ENCODE peak calls at places on chromosomes 12 and 14, in seven cellular contexts. One of them, this sample, is unnamed.

GRCh38 chr12:84730561-84731162 is 181.9 kb downstream of the SLC6A15 start:
- DNase-seq in GM23338: peak; percentile 52
- DNase-seq in heart left ventricle: no peak
- DNase-seq in neural progenitor cell: peak; percentile 41
- DNase-seq in AG09309: no peak
- DNase-seq in fibroblast of lung: no peak
- DNase-seq in epithelial cell of proximal tubule: no peak
- DNase-seq in this sample: peak; percentile 56

GRCh38 chr12:24201258-24201970 is 251.9 kb upstream of the SOX5 start:
- DNase-seq in GM23338: no peak
- DNase-seq in heart left ventricle: no peak
- DNase-seq in neural progenitor cell: no peak
- DNase-seq in AG09309: no peak
- DNase-seq in fibroblast of lung: peak; percentile 22
- DNase-seq in epithelial cell of proximal tubule: peak; percentile 43
- DNase-seq in this sample: no peak

GRCh38 chr14:44316647-44317432 is 190.2 kb downstream of the FSCB start:
- DNase-seq in GM23338: no peak
- DNase-seq in heart left ventricle: no peak
- DNase-seq in neural progenitor cell: no peak
- DNase-seq in AG09309: peak; percentile 78
- DNase-seq in fibroblast of lung: peak; percentile 98
- DNase-seq in epithelial cell of proximal tubule: peak; percentile 77
- DNase-seq in this sample: no peak

GRCh38 chr12:25155031-25155576 is 39.9 kb downstream of the DNAI7 start:
- DNase-seq in GM23338: peak; percentile 58
- DNase-seq in heart left ventricle: no peak
- DNase-seq in neural progenitor cell: peak; percentile 30
- DNase-seq in AG09309: no peak
- DNase-seq in fibroblast of lung: peak; percentile 33
- DNase-seq in epithelial cell of proximal tubule: no peak
- DNase-seq in this sample: no peak

GRCh38 chr14:85852900-85853299 is 323.0 kb downstream of the FLRT2 start:
- DNase-seq in GM23338: no peak
- DNase-seq in heart left ventricle: no peak
- DNase-seq in neural progenitor cell: no peak
- DNase-seq in AG09309: no peak
- DNase-seq in fibroblast of lung: no peak
- DNase-seq in epithelial cell of proximal tubule: no peak
- DNase-seq in this sample: no peak

GRCh38 chr14:102848830-102849521 is 71.7 kb downstream of the TRAF3 start:
- DNase-seq in GM23338: no peak
- DNase-seq in heart left ventricle: peak; percentile 34
- DNase-seq in neural progenitor cell: no peak
- DNase-seq in AG09309: no peak
- DNase-seq in fibroblast of lung: no peak
- DNase-seq in epithelial cell of proximal tubule: no peak
- DNase-seq in this sample: no peak

GRCh38 chr12:29350080-29350479 is 30.9 kb downstream of the ERGIC2 start:
- DNase-seq in GM23338: no peak
- DNase-seq in heart left ventricle: no peak
- DNase-seq in neural progenitor cell: no peak
- DNase-seq in AG09309: peak; percentile 67
- DNase-seq in fibroblast of lung: peak; percentile 34
- DNase-seq in epithelial cell of proximal tubule: peak; percentile 36
- DNase-seq in this sample: no peak

GRCh38 chr14:54329082-54329695 is 67.6 kb upstream of the CDKN3 start:
- DNase-seq in GM23338: peak; percentile 92
- DNase-seq in heart left ventricle: peak; percentile 43
- DNase-seq in neural progenitor cell: peak; percentile 93
- DNase-seq in AG09309: peak; percentile 42
- DNase-seq in fibroblast of lung: peak; percentile 72
- DNase-seq in epithelial cell of proximal tubule: no peak
- DNase-seq in this sample: peak; percentile 88

GRCh38 chr12:57370696-57371095 is 60.1 kb downstream of the R3HDM2 start:
- DNase-seq in GM23338: no peak
- DNase-seq in heart left ventricle: no peak
- DNase-seq in neural progenitor cell: no peak
- DNase-seq in AG09309: peak; percentile 29
- DNase-seq in fibroblast of lung: peak; percentile 20
- DNase-seq in epithelial cell of proximal tubule: no peak
- DNase-seq in this sample: no peak

GRCh38 chr14:61756135-61756534 is 6.1 kb upstream of the SNAPC1 start:
- DNase-seq in GM23338: no peak
- DNase-seq in heart left ventricle: no peak
- DNase-seq in neural progenitor cell: no peak
- DNase-seq in AG09309: no peak
- DNase-seq in fibroblast of lung: no peak
- DNase-seq in epithelial cell of proximal tubule: no peak
- DNase-seq in this sample: no peak

GRCh38 chr12:92145481-92145730 is 240 bp downstream of the BTG1 start:
- DNase-seq in GM23338: no peak
- DNase-seq in heart left ventricle: no peak
- DNase-seq in neural progenitor cell: no peak
- DNase-seq in AG09309: no peak
- DNase-seq in fibroblast of lung: no peak
- DNase-seq in epithelial cell of proximal tubule: no peak
- DNase-seq in this sample: no peak

GRCh38 chr14:21263284-21264024 is 5.8 kb downstream of the HNRNPC start:
- DNase-seq in GM23338: no peak
- DNase-seq in heart left ventricle: no peak
- DNase-seq in neural progenitor cell: no peak
- DNase-seq in AG09309: no peak
- DNase-seq in fibroblast of lung: peak; percentile 76
- DNase-seq in epithelial cell of proximal tubule: no peak
- DNase-seq in this sample: no peak

GRCh38 chr12:24049101-24049500 is 99.6 kb upstream of the SOX5 start:
- DNase-seq in GM23338: no peak
- DNase-seq in heart left ventricle: no peak
- DNase-seq in neural progenitor cell: no peak
- DNase-seq in AG09309: no peak
- DNase-seq in fibroblast of lung: no peak
- DNase-seq in epithelial cell of proximal tubule: no peak
- DNase-seq in this sample: no peak

GRCh38 chr12:26823391-26823790 is 9.6 kb downstream of the ITPR2 start:
- DNase-seq in GM23338: no peak
- DNase-seq in heart left ventricle: no peak
- DNase-seq in neural progenitor cell: no peak
- DNase-seq in AG09309: no peak
- DNase-seq in fibroblast of lung: peak; percentile 58
- DNase-seq in epithelial cell of proximal tubule: no peak
- DNase-seq in this sample: no peak

GRCh38 chr14:31127690-31128089 is 79.9 kb downstream of the HECTD1 start:
- DNase-seq in GM23338: no peak
- DNase-seq in heart left ventricle: no peak
- DNase-seq in neural progenitor cell: no peak
- DNase-seq in AG09309: no peak
- DNase-seq in fibroblast of lung: no peak
- DNase-seq in epithelial cell of proximal tubule: peak; percentile 31
- DNase-seq in this sample: no peak

GRCh38 chr14:88258026-88258425 is 65.0 kb downstream of the KCNK10 start:
- DNase-seq in GM23338: no peak
- DNase-seq in heart left ventricle: no peak
- DNase-seq in neural progenitor cell: no peak
- DNase-seq in AG09309: no peak
- DNase-seq in fibroblast of lung: no peak
- DNase-seq in epithelial cell of proximal tubule: no peak
- DNase-seq in this sample: no peak

GRCh38 chr12:22255097-22255496 is 79.4 kb downstream of the ST8SIA1 start:
- DNase-seq in GM23338: peak; percentile 82
- DNase-seq in heart left ventricle: no peak
- DNase-seq in neural progenitor cell: peak; percentile 79
- DNase-seq in AG09309: no peak
- DNase-seq in fibroblast of lung: peak; percentile 52
- DNase-seq in epithelial cell of proximal tubule: no peak
- DNase-seq in this sample: peak; percentile 67

GRCh38 chr12:127515941-127516340 is 751.0 kb upstream of the TMEM132C start:
- DNase-seq in GM23338: no peak
- DNase-seq in heart left ventricle: no peak
- DNase-seq in neural progenitor cell: no peak
- DNase-seq in AG09309: no peak
- DNase-seq in fibroblast of lung: peak; percentile 81
- DNase-seq in epithelial cell of proximal tubule: no peak
- DNase-seq in this sample: no peak

GRCh38 chr12:104002686-104003085 is 37.0 kb downstream of the TDG start:
- DNase-seq in GM23338: no peak
- DNase-seq in heart left ventricle: no peak
- DNase-seq in neural progenitor cell: no peak
- DNase-seq in AG09309: no peak
- DNase-seq in fibroblast of lung: no peak
- DNase-seq in epithelial cell of proximal tubule: no peak
- DNase-seq in this sample: no peak

GRCh38 chr12:53726946-53727309 is 324 bp downstream of the CALCOCO1 start:
- DNase-seq in GM23338: peak; percentile 55
- DNase-seq in heart left ventricle: no peak
- DNase-seq in neural progenitor cell: peak; percentile 42
- DNase-seq in AG09309: no peak
- DNase-seq in fibroblast of lung: peak; percentile 41
- DNase-seq in epithelial cell of proximal tubule: no peak
- DNase-seq in this sample: peak; percentile 69

GRCh38 chr14:79584679-79585078 is 626.6 kb downstream of the DIO2 start:
- DNase-seq in GM23338: no peak
- DNase-seq in heart left ventricle: no peak
- DNase-seq in neural progenitor cell: no peak
- DNase-seq in AG09309: peak; percentile 71
- DNase-seq in fibroblast of lung: peak; percentile 97
- DNase-seq in epithelial cell of proximal tubule: peak; percentile 83
- DNase-seq in this sample: no peak

GRCh38 chr12:54404061-54405004 is 14.7 kb downstream of the ITGA5 start:
- DNase-seq in GM23338: peak; percentile 97
- DNase-seq in heart left ventricle: peak; percentile 51
- DNase-seq in neural progenitor cell: peak; percentile 84
- DNase-seq in AG09309: no peak
- DNase-seq in fibroblast of lung: peak; percentile 40
- DNase-seq in epithelial cell of proximal tubule: no peak
- DNase-seq in this sample: peak; percentile 97

DNA sequence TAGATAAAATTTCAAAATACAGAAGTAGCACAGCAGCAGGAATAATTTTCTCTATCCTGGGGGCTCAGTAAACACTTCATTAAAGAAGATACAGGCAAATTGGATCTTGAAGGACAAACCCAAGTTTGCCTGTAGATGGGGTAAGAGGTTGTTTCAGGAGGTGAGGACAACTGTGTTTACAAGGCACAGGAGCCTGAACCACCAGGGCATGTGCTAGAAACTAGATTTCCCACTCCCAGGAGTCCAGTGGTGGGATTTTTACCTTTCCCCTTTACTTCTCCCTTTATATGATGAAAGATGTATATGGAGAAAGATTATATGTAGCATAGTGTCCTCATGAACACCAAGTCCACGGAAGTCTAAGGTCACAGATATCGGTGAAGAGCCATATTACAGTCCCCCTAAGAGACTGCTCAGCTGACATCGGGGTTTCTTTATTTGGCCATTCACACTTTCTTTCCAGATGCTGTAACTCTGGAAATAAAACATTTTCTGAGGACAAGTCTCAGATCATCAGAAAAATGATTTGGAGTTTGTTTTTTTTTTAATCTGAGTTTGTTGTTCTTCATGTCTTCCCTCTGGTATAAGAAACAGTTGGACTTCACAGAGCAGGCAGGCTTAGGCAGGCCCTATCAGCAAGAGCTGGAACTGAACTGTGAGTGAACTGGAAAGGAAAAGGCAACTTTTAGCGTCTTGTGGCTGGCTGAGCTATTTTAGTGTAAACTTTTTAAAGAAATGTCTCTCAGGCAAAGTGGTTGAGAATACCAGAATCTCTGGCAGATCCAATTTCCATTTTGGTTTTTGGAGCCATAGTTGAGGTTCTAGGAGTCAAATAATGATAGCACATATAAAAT is 8.0 kb upstream of the EVL start:
- DNase-seq in GM23338: peak; percentile 46
- DNase-seq in heart left ventricle: no peak
- DNase-seq in neural progenitor cell: no peak
- DNase-seq in AG09309: no peak
- DNase-seq in fibroblast of lung: no peak
- DNase-seq in epithelial cell of proximal tubule: no peak
- DNase-seq in this sample: no peak
- TF ChIP-seq CTCF in GM23338: peak; percentile 38
- TF ChIP-seq CTCF in heart left ventricle: peak; percentile 26
- TF ChIP-seq CTCF in neural progenitor cell: peak; percentile 28
- TF ChIP-seq CTCF in AG09309: peak; percentile 42
- TF ChIP-seq CTCF in fibroblast of lung: peak; percentile 4
- TF ChIP-seq CTCF in epithelial cell of proximal tubule: peak; percentile 41
- TF ChIP-seq CTCF in this sample: peak; percentile 70

GRCh38 chr14:58395815-58396626 is at the start of gene TOMM20L:
- DNase-seq in GM23338: peak; percentile 94
- DNase-seq in heart left ventricle: peak; percentile 78
- DNase-seq in neural progenitor cell: peak; percentile 94
- DNase-seq in AG09309: peak; percentile 1
- DNase-seq in fibroblast of lung: peak; percentile 59
- DNase-seq in epithelial cell of proximal tubule: no peak
- DNase-seq in this sample: peak; percentile 95
- TF ChIP-seq CTCF in GM23338: peak; percentile 64
- TF ChIP-seq CTCF in heart left ventricle: peak; percentile 95
- TF ChIP-seq CTCF in neural progenitor cell: peak; percentile 90
- TF ChIP-seq CTCF in AG09309: peak; percentile 35
- TF ChIP-seq CTCF in fibroblast of lung: peak; percentile 51
- TF ChIP-seq CTCF in epithelial cell of proximal tubule: peak; percentile 60
- TF ChIP-seq CTCF in this sample: peak; percentile 99

GRCh38 chr12:117155278-117156060 is 34.8 kb downstream of the FBXO21 start:
- DNase-seq in GM23338: peak; percentile 100
- DNase-seq in heart left ventricle: peak; percentile 34
- DNase-seq in neural progenitor cell: peak; percentile 92
- DNase-seq in AG09309: no peak
- DNase-seq in fibroblast of lung: peak; percentile 46
- DNase-seq in epithelial cell of proximal tubule: peak; percentile 19
- DNase-seq in this sample: peak; percentile 100
- TF ChIP-seq CTCF in GM23338: peak; percentile 87
- TF ChIP-seq CTCF in heart left ventricle: peak; percentile 57
- TF ChIP-seq CTCF in neural progenitor cell: peak; percentile 92
- TF ChIP-seq CTCF in AG09309: peak; percentile 70
- TF ChIP-seq CTCF in fibroblast of lung: peak; percentile 53
- TF ChIP-seq CTCF in epithelial cell of proximal tubule: peak; percentile 85
- TF ChIP-seq CTCF in this sample: peak; percentile 98

DNA sequence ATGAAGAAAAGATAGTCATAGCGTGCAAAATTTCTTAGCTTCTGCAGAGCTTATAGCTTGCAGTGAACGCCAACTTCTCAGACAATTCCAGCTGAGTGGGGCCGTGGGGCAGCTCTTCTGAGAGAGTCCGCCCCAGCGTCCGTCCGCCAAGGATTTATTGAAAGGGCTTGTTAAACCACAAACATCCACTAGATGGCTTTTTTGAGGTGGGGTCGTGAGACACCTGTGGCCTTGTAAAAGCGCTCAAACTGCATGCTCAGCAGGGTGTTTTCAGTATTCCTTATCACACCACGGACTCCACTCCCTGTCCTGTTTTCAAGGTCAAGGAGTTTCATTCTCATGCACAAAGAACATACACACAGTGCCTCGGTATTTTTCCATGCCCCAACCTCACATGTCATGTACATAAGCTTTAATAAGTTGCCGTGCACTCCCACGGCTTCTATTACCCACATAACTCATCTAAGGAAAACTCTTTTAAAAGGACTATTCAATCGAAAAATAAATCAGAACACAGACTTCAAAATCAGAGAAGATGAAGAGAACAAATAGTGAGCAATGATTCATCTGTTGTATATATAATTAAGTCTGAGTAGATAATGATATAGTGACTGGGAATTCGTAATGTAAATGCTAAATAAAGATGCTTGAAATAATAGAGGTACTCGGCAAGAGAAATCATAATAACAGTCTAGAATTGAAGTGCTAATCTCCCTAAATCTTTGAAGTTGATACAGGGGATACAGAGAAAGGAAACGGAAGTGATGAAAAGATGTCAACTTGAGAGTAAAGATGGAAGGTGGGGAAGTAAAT is 46.7 kb downstream of the WBP11 start:
- DNase-seq in GM23338: peak; percentile 92
- DNase-seq in heart left ventricle: no peak
- DNase-seq in neural progenitor cell: peak; percentile 73
- DNase-seq in AG09309: no peak
- DNase-seq in fibroblast of lung: no peak
- DNase-seq in epithelial cell of proximal tubule: no peak
- DNase-seq in this sample: peak; percentile 85
- TF ChIP-seq CTCF in GM23338: peak; percentile 71
- TF ChIP-seq CTCF in heart left ventricle: peak; percentile 8
- TF ChIP-seq CTCF in neural progenitor cell: peak; percentile 66
- TF ChIP-seq CTCF in AG09309: peak; percentile 26
- TF ChIP-seq CTCF in fibroblast of lung: no peak
- TF ChIP-seq CTCF in epithelial cell of proximal tubule: peak; percentile 51
- TF ChIP-seq CTCF in this sample: peak; percentile 92